ENCODE peak calls at places on chromosomes 3 and 15, in four cellular contexts. Q, P, R and B are unnamed samples.

GRCh38 chr3:1696654-1697275 is 401.9 kb upstream of the CNTN4 start:
- DNase-seq in Q (no peak), P (no peak), R (no peak), B (no peak)

GRCh38 chr3:59245879-59246501 is 196.2 kb upstream of the CFAP20DC start:
- DNase-seq in R (no peak), Q (no peak), P (no peak), B (no peak)

GRCh38 chr3:165185707-165186327 is 10.4 kb downstream of the SLITRK3 start:
- DNase-seq in R (peak), P (peak), Q (peak), B (peak)

GRCh38 chr3:36944012-36944640 is 728 bp downstream of the TRANK1 start:
- DNase-seq in P (no peak), R (no peak), Q (no peak), B (no peak)

GRCh38 chr15:68487087-68487843 is 55.3 kb upstream of the ITGA11 start:
- DNase-seq in Q (no peak), P (no peak), R (no peak), B (no peak)

GRCh38 chr15:67063689-67064606 is 1.5 kb upstream of the SMAD3 start:
- DNase-seq in R (peak), P (no peak), Q (peak), B (peak)

GRCh38 chr15:42732095-42732827 is 4.7 kb downstream of the CDAN1 start:
- DNase-seq in R (no peak), P (no peak), Q (no peak), B (no peak)

GRCh38 chr3:60536420-60536819 is 714.8 kb downstream of the FHIT start:
- DNase-seq in P (peak), R (no peak), Q (no peak), B (no peak)

GRCh38 chr3:10950476-10951294 is 41.9 kb upstream of the SLC6A1 start:
- DNase-seq in P (no peak), R (peak), Q (peak), B (no peak)

GRCh38 chr15:70147178-70147760 is 49.6 kb upstream of the TLE3 start:
- DNase-seq in Q (no peak), P (no peak), R (no peak), B (no peak)

GRCh38 chr3:149801639-149802038 is 9.3 kb upstream of the ANKUB1 start:
- DNase-seq in P (no peak), Q (no peak), R (no peak), B (no peak)

GRCh38 chr3:168416446-168416845 is 320.7 kb upstream of the GOLIM4 start:
- DNase-seq in P (no peak), Q (no peak), R (no peak), B (no peak)

GRCh38 chr3:10580426-10580825 is 75.0 kb upstream of the ATP2B2 start:
- DNase-seq in R (no peak), Q (no peak), P (no peak), B (no peak)

GRCh38 chr3:127662051-127662469 is 10.7 kb upstream of the ABTB1 start:
- DNase-seq in Q (no peak), P (no peak), R (no peak), B (no peak)

GRCh38 chr3:127655641-127656040 is 17.1 kb upstream of the ABTB1 start:
- DNase-seq in P (no peak), Q (no peak), R (no peak), B (peak)

GRCh38 chr3:127660621-127661253 is 12.0 kb upstream of the ABTB1 start:
- DNase-seq in R (no peak), Q (no peak), P (no peak), B (no peak)

GRCh38 chr3:127656906-127657305 is 15.8 kb upstream of the ABTB1 start:
- DNase-seq in Q (no peak), P (no peak), R (no peak), B (no peak)

GRCh38 chr3:127658234-127658633 is 14.5 kb upstream of the ABTB1 start:
- DNase-seq in Q (no peak), P (no peak), R (no peak), B (no peak)
- TF ChIP-seq YY1 in Q (no peak), P (no peak), R (no peak), B (no peak)

GRCh38 chr3:111858641-111859040 is 424 bp upstream of the PHLDB2 start:
- DNase-seq in P (no peak), R (no peak), Q (no peak), B (no peak)

GRCh38 chr3:111861396-111861795 is 2.3 kb downstream of the PHLDB2 start:
- DNase-seq in P (no peak), R (no peak), Q (no peak), B (no peak)

GRCh38 chr3:111859061-111859973 is at the start of gene PHLDB2:
- DNase-seq in Q (peak), P (no peak), R (peak), B (peak)

GRCh38 chr3:111862415-111862814 is 3.4 kb downstream of the PHLDB2 start:
- DNase-seq in Q (no peak), R (no peak), P (no peak), B (no peak)

DNA sequence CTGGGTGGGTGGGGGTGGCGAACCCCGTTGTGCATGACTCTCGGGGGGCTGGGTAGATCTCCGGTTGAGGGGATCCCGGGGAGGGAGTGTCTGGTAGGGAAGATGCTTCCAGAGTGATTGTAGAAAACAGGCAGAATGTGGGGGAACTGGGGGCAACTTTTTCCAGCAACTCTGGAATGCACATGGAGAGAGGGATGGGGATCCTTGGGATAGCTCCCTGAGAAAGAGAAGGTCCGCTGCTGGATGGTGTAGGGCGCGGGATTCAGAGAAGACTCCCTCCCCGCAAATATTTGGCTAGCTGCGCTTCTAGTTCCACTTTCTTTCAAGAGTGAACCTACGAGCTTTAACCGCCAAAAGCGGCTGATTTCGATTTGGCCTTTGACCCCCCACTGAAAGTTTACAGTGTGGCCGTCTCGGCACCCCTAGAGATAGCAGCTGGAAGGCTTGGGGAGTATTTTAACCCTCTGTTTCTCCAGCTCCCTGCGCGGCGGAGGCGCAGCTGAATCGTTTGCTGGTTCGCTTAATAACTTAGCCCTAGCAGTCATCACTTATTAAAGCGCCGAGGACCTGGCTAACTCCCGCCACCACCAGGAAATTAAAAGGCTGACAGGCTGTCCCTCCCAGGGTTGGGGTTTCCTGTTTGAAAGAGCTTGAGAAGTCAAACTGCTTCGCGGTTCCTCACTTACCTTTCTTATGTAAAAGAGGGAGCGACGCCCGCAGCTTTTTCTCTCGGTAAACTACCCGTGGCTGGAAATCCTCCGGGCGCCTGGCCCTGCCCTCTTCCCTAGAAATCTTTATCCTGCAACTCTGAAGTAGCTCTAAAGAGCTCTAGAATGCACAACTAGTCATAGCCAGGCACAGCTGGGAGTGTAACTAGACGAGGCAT is 1.2 kb downstream of the PHLDB2 start:
- DNase-seq in R (peak), P (peak), Q (peak), B (peak)
- TF ChIP-seq SUZ12 in R (no peak), P (no peak), Q (no peak), B (no peak)

DNA sequence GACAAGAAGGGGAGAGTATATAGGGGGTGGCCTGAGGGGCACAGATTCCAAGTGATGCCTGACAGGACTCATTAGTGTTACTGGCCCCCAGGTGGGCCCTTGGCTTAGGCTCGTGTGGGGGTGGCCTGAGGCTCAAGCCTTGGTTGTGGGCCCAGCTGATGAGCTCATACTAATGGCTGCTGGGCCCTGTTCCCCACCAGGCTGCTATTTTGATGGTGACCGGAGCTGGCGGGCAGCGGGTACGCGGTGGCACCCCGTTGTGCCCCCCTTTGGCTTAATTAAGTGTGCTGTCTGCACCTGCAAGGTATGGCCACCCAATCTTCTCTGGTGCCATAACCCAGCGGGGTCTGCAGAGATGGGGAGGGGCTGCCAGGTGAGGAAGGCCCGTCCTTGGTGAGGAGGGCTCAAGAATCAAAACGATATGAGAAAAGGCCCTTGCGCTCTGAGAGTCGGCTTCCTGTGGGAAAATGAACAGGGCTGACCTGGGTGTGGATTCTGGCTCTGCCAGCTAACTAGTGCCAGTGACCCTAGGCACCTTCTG is 7.4 kb downstream of the CHRD start:
- DNase-seq in P (no peak), R (no peak), Q (no peak), B (no peak)
- TF ChIP-seq ZNF274 in P (no peak), R (no peak), Q (no peak), B (no peak)

DNA sequence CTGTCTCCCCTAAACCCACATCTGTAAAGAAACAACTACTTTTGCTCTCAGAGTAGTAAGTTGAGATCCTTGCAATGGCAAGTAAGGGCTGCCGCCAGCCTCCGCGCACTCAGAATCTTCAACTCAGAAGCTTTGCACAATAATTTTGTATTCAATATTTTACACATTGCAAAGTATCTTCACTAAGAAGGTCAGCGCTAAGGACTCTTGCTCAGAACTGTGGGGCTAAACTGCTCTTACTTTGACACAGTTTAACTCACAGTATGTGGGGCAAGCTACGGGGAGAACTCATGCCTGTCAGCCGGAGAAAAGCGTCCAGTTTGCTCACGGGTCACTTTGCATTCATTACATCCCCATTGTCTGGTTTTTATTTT is 982 bp downstream of the LYSMD4 start:
- DNase-seq in Q (no peak), P (no peak), R (no peak), B (no peak)
- TF ChIP-seq YY1 in Q (no peak), P (no peak), R (no peak), B (no peak)

GRCh38 chr3:107557743-107558142 is 35.0 kb downstream of the BBX start:
- DNase-seq in Q (no peak), P (no peak), R (no peak), B (no peak)

GRCh38 chr3:107560166-107560565 is 37.4 kb downstream of the BBX start:
- DNase-seq in R (no peak), P (no peak), Q (no peak), B (no peak)

GRCh38 chr3:107555359-107555758 is 32.6 kb downstream of the BBX start:
- DNase-seq in P (no peak), Q (no peak), R (no peak), B (no peak)
- TF ChIP-seq SUZ12 in P (no peak), Q (no peak), R (no peak), B (no peak)

GRCh38 chr3:169864270-169864669 is 5.5 kb downstream of the LRRC31 start:
- DNase-seq in P (no peak), R (no peak), Q (no peak), B (no peak)
- TF ChIP-seq ZNF274 in P (no peak), R (no peak), Q (no peak), B (no peak)

GRCh38 chr15:62112051-62112450 is 45.3 kb downstream of the C2CD4A start:
- DNase-seq in Q (no peak), P (no peak), R (no peak), B (no peak)

GRCh38 chr15:62108411-62108810 is 41.6 kb downstream of the C2CD4A start:
- DNase-seq in Q (no peak), R (no peak), P (no peak), B (no peak)

GRCh38 chr15:62107561-62108110 is 40.9 kb downstream of the C2CD4A start:
- DNase-seq in P (no peak), Q (no peak), R (no peak), B (no peak)

GRCh38 chr15:62109457-62109856 is 42.7 kb downstream of the C2CD4A start:
- DNase-seq in Q (no peak), R (no peak), P (no peak), B (no peak)

DNA sequence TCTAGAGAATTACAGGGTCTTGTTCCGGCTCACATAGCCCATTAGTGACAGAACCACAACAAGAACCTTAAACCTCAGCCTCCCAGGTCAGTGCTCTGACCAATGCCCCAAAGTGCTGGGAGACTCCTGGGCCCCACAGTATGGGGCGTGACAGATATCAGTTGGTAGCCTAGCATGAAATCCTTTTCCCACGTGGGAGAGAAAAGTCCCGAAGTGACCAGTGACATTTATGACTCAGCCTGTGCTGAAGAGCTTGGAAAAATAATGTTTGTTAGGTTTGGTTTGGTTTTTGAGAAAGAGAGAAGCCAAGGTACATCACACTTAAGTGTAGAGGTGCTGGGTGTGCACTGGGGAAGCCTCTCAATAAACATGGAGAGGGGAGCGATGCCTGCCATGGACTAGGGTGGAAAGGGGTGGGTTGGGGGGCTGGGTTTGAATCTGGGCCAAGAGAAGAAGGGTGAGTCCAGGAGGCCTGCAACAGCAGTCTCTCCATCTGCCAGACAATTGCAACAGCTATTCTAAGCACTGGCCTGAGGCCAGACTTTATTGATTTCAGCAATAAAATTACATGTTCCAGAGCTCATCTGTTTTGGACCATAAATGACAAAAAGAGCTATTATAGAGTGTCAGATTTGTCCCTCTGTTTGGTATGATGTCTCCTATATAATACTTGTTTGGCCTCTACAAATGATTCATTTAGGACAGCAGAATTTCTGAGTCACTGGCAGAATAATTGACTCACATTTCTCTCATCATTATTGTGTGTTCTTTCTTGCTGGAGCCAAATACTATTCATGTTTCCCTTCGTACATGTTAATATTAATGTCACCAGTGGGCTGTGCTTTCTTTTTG is 43.4 kb downstream of the C2CD4A start:
- DNase-seq in P (no peak), Q (no peak), R (no peak), B (no peak)
- TF ChIP-seq YY1 in P (no peak), Q (no peak), R (no peak), B (no peak)

GRCh38 chr15:96924570-96924969 is 594.1 kb downstream of the NR2F2 start:
- DNase-seq in R (no peak), Q (no peak), P (no peak), B (no peak)
- TF ChIP-seq SUZ12 in R (no peak), Q (no peak), P (no peak), B (no peak)

GRCh38 chr3:81249540-81250029 is 511.9 kb downstream of the GBE1 start:
- DNase-seq in R (peak), P (no peak), Q (no peak), B (no peak)

GRCh38 chr3:81245505-81245904 is 515.9 kb downstream of the GBE1 start:
- DNase-seq in R (no peak), P (no peak), Q (no peak), B (no peak)

GRCh38 chr3:81244196-81244595 is 517.2 kb downstream of the GBE1 start:
- DNase-seq in Q (no peak), R (no peak), P (no peak), B (no peak)

GRCh38 chr3:81242871-81243270 is 518.6 kb downstream of the GBE1 start:
- DNase-seq in R (peak), P (no peak), Q (no peak), B (no peak)

GRCh38 chr3:81245043-81245442 is 516.4 kb downstream of the GBE1 start:
- DNase-seq in P (no peak), R (no peak), Q (no peak), B (no peak)
- TF ChIP-seq ZNF274 in P (no peak), R (no peak), Q (no peak), B (no peak)

GRCh38 chr3:132785292-132785691 is 63.1 kb upstream of the NPHP3 start:
- DNase-seq in R (no peak), P (no peak), Q (no peak), B (no peak)

GRCh38 chr3:132789959-132790358 is 67.8 kb upstream of the NPHP3 start:
- DNase-seq in Q (no peak), P (no peak), R (no peak), B (no peak)

GRCh38 chr3:132788299-132788698 is 66.1 kb upstream of the NPHP3 start:
- DNase-seq in P (no peak), R (no peak), Q (no peak), B (no peak)

GRCh38 chr3:132786890-132787289 is 64.7 kb upstream of the NPHP3 start:
- DNase-seq in R (no peak), Q (no peak), P (no peak), B (no peak)

DNA sequence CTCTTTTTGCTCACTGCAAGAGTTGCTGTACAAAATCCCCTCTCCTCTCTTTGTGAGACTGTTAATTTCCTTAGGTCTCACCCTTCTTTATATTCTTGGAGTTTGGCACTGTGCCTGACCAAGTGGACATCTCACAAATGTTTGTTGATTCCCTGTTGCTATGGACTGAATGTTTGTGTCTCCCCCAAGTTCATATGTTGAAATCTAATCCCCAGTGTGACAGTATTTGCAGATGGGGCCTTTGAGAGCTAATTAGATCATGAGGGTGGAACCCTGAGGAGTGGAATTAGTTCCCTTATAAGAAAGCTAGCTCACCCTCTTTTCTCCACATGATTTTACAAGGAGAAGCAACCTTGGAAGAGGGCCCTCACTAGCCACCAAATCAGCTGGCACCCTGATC is 65.4 kb upstream of the NPHP3 start:
- DNase-seq in P (no peak), R (no peak), Q (no peak), B (no peak)
- TF ChIP-seq YY1 in P (no peak), R (no peak), Q (no peak), B (no peak)